ENCODE peak calls at places on chromosomes 7 and 10, in four cellular contexts. V, O, E and X are unnamed samples.

GRCh38 chr7:131564640-131565039 is 8.2 kb upstream of the PODXL start:
- DNase-seq in V (no peak), O (no peak), E (no peak), X (no peak)

GRCh38 chr7:39085590-39086049 is 107.9 kb downstream of the POU6F2 start:
- DNase-seq in V (peak; percentile 43), O (no peak), E (no peak), X (peak; percentile 80)

GRCh38 chr10:113213041-113213440 is 263.0 kb downstream of the TCF7L2 start:
- DNase-seq in V (no peak), O (no peak), E (no peak), X (no peak)

GRCh38 chr10:78802866-78803265 is 265.9 kb upstream of the ZMIZ1 start:
- DNase-seq in V (no peak), O (peak; percentile 79), E (no peak), X (no peak)

GRCh38 chr7:139991911-139992310 is 70.8 kb downstream of the PARP12 start:
- DNase-seq in V (no peak), O (no peak), E (no peak), X (no peak)

GRCh38 chr10:70902659-70903261 is 14.4 kb upstream of the PCBD1 start:
- DNase-seq in V (no peak), O (no peak), E (no peak), X (peak; percentile 36)

GRCh38 chr7:79786187-79786586 is 332.7 kb upstream of the MAGI2 start:
- DNase-seq in V (no peak), O (peak; percentile 7), E (no peak), X (no peak)

GRCh38 chr7:105978035-105978434 is 15.0 kb downstream of the CDHR3 start:
- DNase-seq in V (no peak), O (no peak), E (no peak), X (no peak)

GRCh38 chr7:135802697-135803096 is 54.1 kb upstream of the FAM180A start:
- DNase-seq in V (no peak), O (peak; percentile 14), E (no peak), X (no peak)

GRCh38 chr10:11874568-11875182 is 51.5 kb downstream of the PROSER2 start:
- DNase-seq in V (peak; percentile 74), O (peak; percentile 12), E (peak; percentile 82), X (peak; percentile 95)

GRCh38 chr7:93117852-93118530 is at the start of gene SAMD9:
- DNase-seq in V (no peak), O (peak; percentile 77), E (no peak), X (peak; percentile 1)

GRCh38 chr7:150368098-150368883 is at the start of gene REPIN1:
- DNase-seq in V (peak; percentile 87), O (peak; percentile 79), E (peak; percentile 92), X (peak; percentile 95)

GRCh38 chr10:784377-784758 is 94.9 kb upstream of the DIP2C start:
- DNase-seq in V (peak; percentile 56), O (no peak), E (peak; percentile 57), X (peak; percentile 79)

GRCh38 chr7:14332155-14332554 is 342.7 kb upstream of the ETV1 start:
- DNase-seq in V (no peak), O (peak; percentile 10), E (no peak), X (peak; percentile 66)

GRCh38 chr10:44853148-44853734 is 57.9 kb upstream of the TMEM72 start:
- DNase-seq in V (no peak), O (peak; percentile 47), E (no peak), X (no peak)

GRCh38 chr10:69392481-69393000 is 24.2 kb downstream of the TACR2 start:
- DNase-seq in V (peak; percentile 95), O (peak; percentile 77), E (peak; percentile 91), X (peak; percentile 96)

GRCh38 chr7:69871213-69871885 is 273.1 kb downstream of the AUTS2 start:
- DNase-seq in V (no peak), O (peak; percentile 36), E (no peak), X (no peak)

GRCh38 chr10:101972761-101973160 is 83.2 kb downstream of the ARMH3 start:
- DNase-seq in V (no peak), O (peak; percentile 23), E (no peak), X (no peak)

GRCh38 chr10:21524131-21524525 is 1.4 kb downstream of the SKIDA1 start:
- DNase-seq in V (no peak), O (no peak), E (no peak), X (peak; percentile 29)

GRCh38 chr10:104336829-104337526 is 1.3 kb downstream of the ITPRIP start:
- DNase-seq in V (no peak), O (peak; percentile 80), E (peak; percentile 35), X (peak; percentile 86)

GRCh38 chr10:1451362-1451888 is 285.9 kb downstream of the ADARB2 start:
- DNase-seq in V (no peak), O (no peak), E (no peak), X (no peak)

GRCh38 chr10:71359364-71360046 is 37.2 kb upstream of the CDH23 start:
- DNase-seq in V (no peak), O (no peak), E (no peak), X (no peak)

GRCh38 chr7:55163733-55164132 is 144.9 kb downstream of the EGFR start:
- DNase-seq in V (no peak), O (no peak), E (no peak), X (no peak)
- H3K56ac ChIP-seq in V (no peak overlapping the region), O (no peak overlapping the region), E (no peak overlapping the region), X (no peak overlapping the region)

GRCh38 chr7:29508608-29509007 is 55.0 kb upstream of the PRR15 start:
- DNase-seq in V (no peak), O (no peak), E (no peak), X (no peak)

GRCh38 chr7:29516491-29516890 is 47.1 kb upstream of the PRR15 start:
- DNase-seq in V (no peak), O (no peak), E (no peak), X (no peak)

GRCh38 chr7:29511337-29511736 is 52.3 kb upstream of the PRR15 start:
- DNase-seq in V (no peak), O (no peak), E (no peak), X (no peak)

GRCh38 chr7:29510028-29510427 is 53.6 kb upstream of the PRR15 start:
- DNase-seq in V (no peak), O (no peak), E (no peak), X (no peak)

GRCh38 chr7:29511851-29512250 is 51.8 kb upstream of the PRR15 start:
- DNase-seq in V (no peak), O (no peak), E (no peak), X (no peak)
- H3K4me2 ChIP-seq in V (no peak overlapping the region), O (no peak overlapping the region), E (no peak overlapping the region), X (no peak overlapping the region)

GRCh38 chr10:31033166-31033565 is 1.5 kb upstream of the ZNF438 start:
- DNase-seq in V (no peak), O (no peak), E (no peak), X (no peak)

GRCh38 chr10:31032515-31033132 is 959 bp upstream of the ZNF438 start:
- DNase-seq in V (no peak), O (no peak), E (no peak), X (no peak)

GRCh38 chr10:31031205-31031665 is 430 bp downstream of the ZNF438 start:
- DNase-seq in V (no peak), O (no peak), E (no peak), X (no peak)

GRCh38 chr10:31030800-31031199 is 865 bp downstream of the ZNF438 start:
- DNase-seq in V (no peak), O (no peak), E (no peak), X (no peak)

DNA sequence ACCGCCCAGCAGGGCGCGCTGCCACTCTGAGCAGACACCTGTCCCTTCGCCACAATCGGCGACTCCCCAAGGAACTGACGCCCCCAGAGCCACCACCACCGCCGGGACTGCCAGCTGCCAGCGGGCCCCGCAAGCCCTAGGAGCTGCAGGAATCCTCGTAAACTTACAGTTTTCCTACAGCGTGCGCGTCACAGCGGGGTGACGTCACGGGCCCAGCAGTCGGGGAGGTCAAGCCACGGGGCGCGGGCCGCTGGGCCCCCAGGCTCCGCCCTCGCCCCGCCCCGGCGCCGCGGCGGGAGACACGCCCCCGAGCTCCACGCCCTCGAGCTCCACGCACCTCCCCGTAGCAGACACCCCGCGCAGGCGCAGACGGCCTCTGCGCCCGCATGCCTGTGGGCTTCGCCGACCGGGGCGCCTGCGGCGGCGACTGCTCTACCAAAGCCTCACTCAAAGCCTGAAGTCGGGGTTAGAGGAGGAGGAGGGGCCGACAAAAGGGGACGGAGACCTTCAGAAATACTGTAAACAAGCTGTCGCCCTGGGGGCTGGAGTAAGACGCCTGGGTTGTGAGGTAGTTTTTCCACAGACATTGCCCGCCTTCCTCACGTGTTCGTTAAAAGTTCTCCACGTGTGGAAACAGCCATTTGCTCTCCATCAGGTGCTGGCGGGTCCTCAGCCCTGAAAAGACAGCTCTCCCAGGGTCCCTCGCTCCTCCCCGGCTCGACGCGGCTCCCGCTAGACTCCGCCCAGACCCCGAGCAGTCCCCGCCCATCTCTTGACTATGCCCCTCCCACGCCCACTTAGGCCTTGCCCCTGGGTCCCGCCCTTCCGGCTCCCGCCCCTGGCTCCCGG is at the start of gene ZNF438:
- DNase-seq in V (peak; percentile 95), O (peak; percentile 95), E (peak; percentile 98), X (peak; percentile 96)
- H3K4ac ChIP-seq in V (no peak within 1 kb of the TSS), O (peak within 1 kb of the TSS; percentile 99), E (no peak within 1 kb of the TSS), X (no peak within 1 kb of the TSS)

GRCh38 chr7:116161733-116162132 is 48.6 kb upstream of the TES start:
- DNase-seq in V (peak; percentile 49), O (no peak), E (no peak), X (peak; percentile 96)
- H3K56ac ChIP-seq in V (no peak overlapping the region), O (no peak overlapping the region), E (no peak overlapping the region), X (no peak overlapping the region)

GRCh38 chr7:100013328-100013676 is 2.1 kb upstream of the ZKSCAN1 start:
- DNase-seq in V (no peak), O (no peak), E (no peak), X (no peak)
- H3K4me2 ChIP-seq in V (no peak overlapping the region), O (no peak overlapping the region), E (no peak overlapping the region), X (no peak overlapping the region)

GRCh38 chr10:29734640-29734979 is 99.8 kb upstream of the SVIL start:
- DNase-seq in V (no peak), O (no peak), E (no peak), X (no peak)
- H3K4ac ChIP-seq in V (no peak overlapping the region), O (peak overlapping the region; percentile 94), E (no peak overlapping the region), X (no peak overlapping the region)

GRCh38 chr10:73908853-73909611 is 1.9 kb upstream of the PLAU start:
- DNase-seq in V (no peak), O (peak; percentile 100), E (no peak), X (peak; percentile 82)
- H3K56ac ChIP-seq in V (no peak overlapping the region), O (peak overlapping the region; percentile 87), E (no peak overlapping the region), X (peak overlapping the region; percentile 1)

GRCh38 chr7:122881324-122881723 is 4.9 kb downstream of the CADPS2 start:
- DNase-seq in V (no peak), O (no peak), E (no peak), X (no peak)
- H3K4me2 ChIP-seq in V (no peak overlapping the region), O (no peak overlapping the region), E (no peak overlapping the region), X (no peak overlapping the region)